ENCODE peak calls at places on chromosomes 3 and 15, in seven cellular contexts. Q is breast epithelium, Z is SK-N-SH, C is stomach, N is esophagus muscularis mucosa, P is sigmoid colon, W is K562. V is an unnamed sample.

GRCh38 chr3:54087581-54088410 is 34.6 kb upstream of the CACNA2D3 start:
- DNase-seq in W (no peak), Z (peak), P (no peak), N (peak), Q (no peak), C (no peak), V (peak)

GRCh38 chr15:64247906-64248541 is 85.2 kb upstream of the PPIB start:
- DNase-seq in P (no peak), Z (peak), Q (peak), W (peak), C (no peak), N (no peak), V (no peak)

GRCh38 chr15:70701891-70702568 is 61.3 kb downstream of the UACA start:
- DNase-seq in Q (no peak), N (no peak), P (no peak), Z (no peak), C (no peak), W (no peak), V (no peak)

GRCh38 chr3:54476876-54477275 is 354.5 kb downstream of the CACNA2D3 start:
- DNase-seq in Z (no peak), Q (no peak), C (no peak), N (no peak), W (no peak), P (no peak), V (no peak)

GRCh38 chr3:36774072-36774471 is 9.7 kb upstream of the DCLK3 start:
- DNase-seq in P (no peak), C (no peak), Q (no peak), N (no peak), W (no peak), Z (no peak), V (no peak)

GRCh38 chr3:122493296-122493695 is 21.4 kb downstream of the KPNA1 start:
- DNase-seq in P (no peak), C (no peak), N (no peak), Z (no peak), W (no peak), Q (no peak), V (no peak)

GRCh38 chr15:91508633-91509032 is 344.9 kb upstream of the SLCO3A1 start:
- DNase-seq in C (no peak), W (no peak), P (no peak), Q (no peak), N (no peak), Z (no peak), V (no peak)

GRCh38 chr15:59380902-59381610 is 8.4 kb upstream of the MYO1E start:
- DNase-seq in P (no peak), C (no peak), Z (no peak), N (no peak), Q (no peak), W (no peak), V (no peak)

GRCh38 chr3:127489357-127489756 is 101.2 kb downstream of the TPRA1 start:
- DNase-seq in P (no peak), W (no peak), C (no peak), Q (no peak), N (no peak), Z (no peak), V (no peak)

GRCh38 chr3:150407818-150408231 is 273 bp upstream of the TSC22D2 start:
- DNase-seq in C (no peak), P (peak), W (peak), Z (no peak), N (no peak), Q (no peak), V (no peak)

GRCh38 chr3:185934726-185935464 is 2.9 kb downstream of the TRA2B start:
- DNase-seq in P (no peak), C (no peak), Q (no peak), N (no peak), Z (no peak), W (no peak), V (no peak)

GRCh38 chr3:196275126-196275525 is 12.4 kb downstream of the PCYT1A start:
- DNase-seq in Q (no peak), N (no peak), C (no peak), P (no peak), Z (no peak), W (no peak), V (no peak)

GRCh38 chr3:184177331-184177731 is 2.7 kb downstream of the AP2M1 start:
- DNase-seq in W (no peak), Z (no peak), Q (no peak), C (no peak), N (no peak), P (no peak), V (no peak)

GRCh38 chr15:82093774-82094211 is 48.0 kb upstream of the MEX3B start:
- DNase-seq in Z (no peak), P (no peak), C (no peak), W (peak), N (no peak), Q (no peak), V (no peak)

GRCh38 chr15:42858540-42858939 is 62.0 kb downstream of the TTBK2 start:
- DNase-seq in W (no peak), C (no peak), Z (no peak), Q (peak), P (no peak), N (no peak), V (no peak)

GRCh38 chr3:180036678-180037455 is at the start of gene PEX5L:
- DNase-seq in W (no peak), P (no peak), N (no peak), Q (no peak), C (peak), Z (peak), V (peak)
- H3K4me3 ChIP-seq in W (no peak), P (no peak), N (peak), Q (no peak), C (peak), Z (peak), V (no peak)

GRCh38 chr3:133573629-133574194 is at the start of gene CDV3:
- DNase-seq in N (no peak), C (no peak), Z (peak), W (peak), P (no peak), Q (no peak), V (peak)
- TF ChIP-seq POLR2AphosphoS5 in N (peak), C (peak), Z (peak), W (peak), P (peak), Q (peak), V (peak)

GRCh38 chr3:108125151-108125540 is 34.3 kb upstream of the CD47 start:
- DNase-seq in W (no peak), Z (no peak), Q (no peak), C (no peak), P (no peak), N (no peak), V (no peak)
- H3K4me3 ChIP-seq in W (peak), Z (no peak), Q (no peak), C (no peak), P (no peak), N (no peak), V (no peak)

DNA sequence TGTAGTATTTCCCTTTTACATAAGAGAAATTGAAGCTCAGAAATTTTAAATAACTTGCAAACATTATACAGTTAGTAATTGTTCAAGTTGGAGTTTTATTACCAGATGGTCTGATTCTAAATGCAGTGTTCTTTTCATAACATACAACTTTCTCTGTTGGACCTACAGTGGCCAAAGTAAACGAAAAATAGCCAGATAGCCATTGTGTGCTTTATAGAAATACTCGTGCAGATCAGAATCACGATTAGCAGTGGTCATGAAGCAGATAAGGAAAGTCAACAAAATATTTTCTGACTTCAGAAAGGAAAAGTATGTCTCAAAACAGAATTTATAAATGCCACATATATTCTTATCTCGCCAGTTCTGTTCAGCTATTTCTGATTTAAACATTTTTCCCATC is 436.8 kb downstream of the CNTN6 start:
- DNase-seq in N (no peak), C (no peak), Z (no peak), Q (no peak), P (no peak), W (no peak), V (no peak)
- TF ChIP-seq POLR2AphosphoS5 in N (no peak), C (no peak), Z (no peak), Q (no peak), P (no peak), W (no peak), V (no peak)

DNA sequence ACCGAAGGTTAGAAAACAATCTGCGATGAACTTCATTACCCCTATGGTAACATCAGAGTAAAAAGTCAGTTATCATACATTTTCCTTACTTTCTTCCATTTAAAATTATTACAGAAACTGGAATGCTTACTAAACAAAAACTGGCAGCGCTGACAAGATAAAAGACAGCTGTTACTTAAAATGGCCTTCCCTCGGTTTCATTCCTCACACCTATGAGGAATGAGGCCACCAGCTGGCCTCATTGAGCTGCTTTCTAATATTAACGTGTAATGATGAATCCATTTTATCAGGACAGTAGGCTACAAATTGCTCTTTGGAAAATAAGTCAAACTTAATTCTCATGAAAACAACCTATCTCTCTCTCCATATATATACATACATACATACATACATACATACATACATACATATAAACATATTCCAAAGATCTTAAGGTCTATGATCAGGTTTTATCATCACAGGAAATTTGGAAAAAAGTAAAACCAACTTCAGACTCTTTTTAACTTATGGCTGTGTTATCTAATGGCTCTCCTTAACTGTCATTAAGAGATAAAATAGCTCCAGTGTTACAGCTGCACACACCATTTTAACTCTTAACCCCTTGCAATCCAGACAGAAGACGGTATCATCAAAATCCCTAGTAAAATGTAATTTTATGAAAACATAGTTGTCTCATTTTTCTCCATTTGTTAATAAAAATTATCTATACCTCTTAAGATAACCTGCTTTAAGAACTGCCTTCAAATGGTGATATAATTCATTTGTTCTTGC is 5.2 kb downstream of the CCNL1 start:
- DNase-seq in Z (no peak), Q (no peak), W (no peak), N (no peak), P (no peak), C (no peak), V (no peak)
- H3K4me3 ChIP-seq in Z (peak), Q (no peak), W (no peak), N (peak), P (no peak), C (peak), V (no peak)

GRCh38 chr3:56787784-56788256 is 13.9 kb downstream of the ARHGEF3 start:
- DNase-seq in C (no peak), P (no peak), W (no peak), Q (no peak), Z (no peak), N (no peak), V (peak)
- TF ChIP-seq POLR2AphosphoS5 in C (no peak), P (no peak), W (no peak), Q (no peak), Z (no peak), N (peak), V (peak)

GRCh38 chr3:73094127-73094526 is 32.7 kb downstream of the EBLN2 start:
- DNase-seq in Z (peak), N (no peak), C (no peak), Q (no peak), P (no peak), W (peak), V (no peak)

GRCh38 chr3:73096169-73096568 is 34.7 kb downstream of the EBLN2 start:
- DNase-seq in Z (no peak), P (no peak), Q (no peak), C (no peak), N (no peak), W (no peak), V (no peak)

GRCh38 chr3:73098026-73098425 is 36.6 kb downstream of the EBLN2 start:
- DNase-seq in N (no peak), Z (no peak), P (no peak), C (no peak), W (no peak), Q (no peak), V (no peak)

GRCh38 chr3:73098873-73099272 is 37.4 kb downstream of the EBLN2 start:
- DNase-seq in C (no peak), N (no peak), W (no peak), P (no peak), Z (no peak), Q (no peak), V (no peak)

DNA sequence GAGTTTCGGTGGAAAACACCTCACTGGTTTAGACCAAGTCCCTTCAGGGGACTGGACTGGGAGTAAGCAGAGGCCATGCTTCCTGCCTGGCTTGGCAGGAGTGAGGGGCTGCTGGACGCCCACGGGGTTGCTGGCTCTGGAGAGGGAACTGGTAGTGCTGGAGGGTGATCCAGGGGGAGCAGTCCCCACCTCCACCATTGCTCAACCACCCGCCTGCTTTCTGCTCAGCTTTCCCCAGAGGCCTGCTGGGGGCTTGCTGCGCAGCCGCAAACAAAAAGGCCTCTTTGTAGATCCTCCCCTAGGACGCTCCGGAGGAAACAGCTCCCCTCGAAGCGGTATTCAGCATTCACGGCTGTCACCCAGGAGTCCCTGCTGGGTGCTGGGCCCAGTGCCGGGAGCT is 33.5 kb downstream of the EBLN2 start:
- DNase-seq in Q (peak), C (no peak), P (no peak), N (no peak), W (no peak), Z (no peak), V (no peak)
- H3K4me3 ChIP-seq in Q (no peak), C (no peak), P (no peak), N (no peak), W (no peak), Z (no peak), V (no peak)

GRCh38 chr3:29067014-29067413 is 213.9 kb upstream of the RBMS3 start:
- DNase-seq in N (no peak), P (no peak), W (no peak), Z (no peak), C (no peak), Q (no peak), V (no peak)

GRCh38 chr3:29064085-29064484 is 216.8 kb upstream of the RBMS3 start:
- DNase-seq in Q (no peak), W (no peak), P (no peak), C (no peak), Z (no peak), N (no peak), V (no peak)

GRCh38 chr3:29071077-29071634 is 209.7 kb upstream of the RBMS3 start:
- DNase-seq in W (no peak), C (no peak), P (no peak), Z (no peak), Q (no peak), N (no peak), V (no peak)

DNA sequence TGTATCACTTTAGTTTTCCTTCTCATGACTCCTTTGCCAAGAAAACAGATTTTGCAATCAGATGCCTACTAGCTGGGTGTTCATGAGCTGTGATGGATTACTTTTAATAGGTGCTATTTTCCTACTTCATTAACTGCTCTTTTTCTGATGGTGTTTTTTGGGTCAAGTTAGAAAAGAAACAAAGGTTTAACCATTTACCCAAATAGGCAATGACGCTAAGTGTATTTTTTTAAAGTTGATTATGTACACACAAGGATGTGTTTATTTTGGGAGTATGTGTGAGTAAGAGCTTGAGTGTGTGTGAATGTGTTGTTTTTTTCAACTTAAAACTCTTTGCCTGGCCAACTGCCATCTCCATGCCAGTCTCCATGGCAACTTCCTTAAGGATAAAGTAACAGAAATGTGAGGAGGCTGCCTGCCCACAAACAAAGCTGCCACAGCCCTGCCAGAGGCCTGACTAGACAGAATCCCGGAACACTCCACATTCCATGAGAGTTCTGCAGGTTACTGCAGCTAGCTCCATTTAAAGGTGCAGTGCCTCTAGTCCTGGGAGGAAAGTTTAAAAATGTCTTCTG is 215.6 kb upstream of the RBMS3 start:
- DNase-seq in W (no peak), N (no peak), P (peak), C (peak), Q (peak), Z (peak), V (peak)
- TF ChIP-seq POLR2AphosphoS5 in W (no peak), N (peak), P (peak), C (no peak), Q (no peak), Z (no peak), V (no peak)

GRCh38 chr15:100373942-100374341 is 32.2 kb upstream of the ADAMTS17 start:
- DNase-seq in C (no peak), Z (no peak), Q (no peak), P (no peak), W (no peak), N (no peak), V (no peak)
- H3K4me3 ChIP-seq in C (peak), Z (no peak), Q (peak), P (peak), W (no peak), N (peak), V (peak)

DNA sequence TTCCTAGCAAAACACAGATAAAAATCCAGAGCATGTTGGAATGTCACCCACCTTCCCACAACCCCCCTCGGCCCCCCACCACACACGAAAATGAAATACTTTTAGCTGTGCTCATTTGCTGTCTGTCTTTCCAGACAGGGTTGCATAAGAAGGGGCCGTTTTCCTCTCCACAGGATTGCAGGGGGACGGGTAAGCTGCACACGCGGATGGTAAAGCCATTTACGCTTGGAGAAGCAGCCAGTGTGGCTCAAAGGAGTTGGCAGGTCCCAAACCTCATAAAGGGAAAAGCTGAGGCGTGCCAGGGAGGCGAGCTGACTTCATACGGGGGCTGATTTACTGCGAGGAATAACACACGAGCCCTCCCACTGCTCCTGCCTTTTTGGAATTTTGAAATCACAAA is 47.4 kb upstream of the ITGA11 start:
- DNase-seq in C (no peak), Z (no peak), W (no peak), N (peak), Q (no peak), P (peak), V (no peak)
- TF ChIP-seq POLR2AphosphoS5 in C (no peak), Z (no peak), W (no peak), N (no peak), Q (no peak), P (peak), V (peak)